ENCODE peak calls at places on chromosomes 7 and 10, in six cellular contexts. One of them, this sample, is unnamed.
A peak's percentile ranks its signal among the peaks of the same experiment; 100 is the strongest.

GRCh38 chr10:56622335-56622973 is 261.4 kb upstream of the ZWINT start:
- DNase-seq in transverse colon: no peak
- DNase-seq in stomach: no peak
- DNase-seq in effector memory CD4-positive, alpha-beta T cell: no peak
- DNase-seq in cardiac muscle cell: no peak
- DNase-seq in A549: no peak
- DNase-seq in this sample: no peak

GRCh38 chr10:61476529-61476928 is 23.3 kb upstream of the TMEM26 start:
- DNase-seq in cardiac muscle cell: no peak
- DNase-seq in transverse colon: no peak
- DNase-seq in effector memory CD4-positive, alpha-beta T cell: no peak
- DNase-seq in stomach: no peak
- DNase-seq in A549: no peak
- DNase-seq in this sample: no peak

GRCh38 chr10:71351628-71352319 is 32.7 kb downstream of the SLC29A3 start:
- DNase-seq in stomach: peak; percentile 79
- DNase-seq in cardiac muscle cell: no peak
- DNase-seq in effector memory CD4-positive, alpha-beta T cell: no peak
- DNase-seq in transverse colon: peak; percentile 66
- DNase-seq in A549: no peak
- DNase-seq in this sample: peak; percentile 65

GRCh38 chr7:117169907-117170306 is 153.0 kb downstream of the WNT2 start:
- DNase-seq in cardiac muscle cell: no peak
- DNase-seq in A549: no peak
- DNase-seq in transverse colon: no peak
- DNase-seq in effector memory CD4-positive, alpha-beta T cell: no peak
- DNase-seq in stomach: peak; percentile 34
- DNase-seq in this sample: no peak

GRCh38 chr7:116565981-116566380 is 41.1 kb downstream of the CAV1 start:
- DNase-seq in A549: no peak
- DNase-seq in transverse colon: no peak
- DNase-seq in cardiac muscle cell: no peak
- DNase-seq in stomach: no peak
- DNase-seq in effector memory CD4-positive, alpha-beta T cell: no peak
- DNase-seq in this sample: no peak

GRCh38 chr10:97726636-97727178 is 10.2 kb upstream of the ZFYVE27 start:
- DNase-seq in effector memory CD4-positive, alpha-beta T cell: no peak
- DNase-seq in transverse colon: peak; percentile 66
- DNase-seq in A549: no peak
- DNase-seq in cardiac muscle cell: no peak
- DNase-seq in stomach: no peak
- DNase-seq in this sample: peak; percentile 66

GRCh38 chr10:78692071-78692470 is 376.7 kb upstream of the ZMIZ1 start:
- DNase-seq in stomach: no peak
- DNase-seq in effector memory CD4-positive, alpha-beta T cell: no peak
- DNase-seq in A549: no peak
- DNase-seq in cardiac muscle cell: no peak
- DNase-seq in transverse colon: no peak
- DNase-seq in this sample: no peak

GRCh38 chr10:121710971-121711370 is 112.7 kb upstream of the FGFR2 start:
- DNase-seq in transverse colon: no peak
- DNase-seq in stomach: no peak
- DNase-seq in A549: no peak
- DNase-seq in cardiac muscle cell: no peak
- DNase-seq in effector memory CD4-positive, alpha-beta T cell: no peak
- DNase-seq in this sample: no peak

GRCh38 chr7:131480384-131481315 is 75.8 kb downstream of the PODXL start:
- DNase-seq in cardiac muscle cell: no peak
- DNase-seq in stomach: no peak
- DNase-seq in effector memory CD4-positive, alpha-beta T cell: no peak
- DNase-seq in transverse colon: no peak
- DNase-seq in A549: peak; percentile 62
- DNase-seq in this sample: no peak

GRCh38 chr10:101060951-101061813 is 607 bp upstream of the KAZALD1 start:
- DNase-seq in stomach: peak; percentile 97
- DNase-seq in cardiac muscle cell: peak; percentile 97
- DNase-seq in effector memory CD4-positive, alpha-beta T cell: no peak
- DNase-seq in A549: peak; percentile 93
- DNase-seq in transverse colon: peak; percentile 96
- DNase-seq in this sample: peak; percentile 98

GRCh38 chr7:130277763-130278643 is 11.3 kb downstream of the CPA2 start:
- DNase-seq in effector memory CD4-positive, alpha-beta T cell: no peak
- DNase-seq in stomach: peak; percentile 49
- DNase-seq in cardiac muscle cell: peak; percentile 74
- DNase-seq in transverse colon: peak; percentile 22
- DNase-seq in A549: peak; percentile 26
- DNase-seq in this sample: peak; percentile 43

GRCh38 chr10:110629680-110630191 is 14.4 kb upstream of the RBM20 start:
- DNase-seq in transverse colon: no peak
- DNase-seq in stomach: no peak
- DNase-seq in cardiac muscle cell: peak; percentile 70
- DNase-seq in effector memory CD4-positive, alpha-beta T cell: no peak
- DNase-seq in A549: no peak
- DNase-seq in this sample: peak; percentile 51

GRCh38 chr10:11655839-11656238 is 44.4 kb upstream of the USP6NL start:
- DNase-seq in transverse colon: no peak
- DNase-seq in cardiac muscle cell: no peak
- DNase-seq in effector memory CD4-positive, alpha-beta T cell: no peak
- DNase-seq in A549: no peak
- DNase-seq in stomach: no peak
- DNase-seq in this sample: no peak

GRCh38 chr10:91162495-91163268 is 57.8 kb upstream of the PCGF5 start:
- DNase-seq in effector memory CD4-positive, alpha-beta T cell: peak; percentile 69
- DNase-seq in A549: peak; percentile 43
- DNase-seq in stomach: peak; percentile 82
- DNase-seq in transverse colon: peak; percentile 79
- DNase-seq in cardiac muscle cell: peak; percentile 67
- DNase-seq in this sample: peak; percentile 85

GRCh38 chr10:122282909-122283308 is 11.8 kb downstream of the BTBD16 start:
- DNase-seq in cardiac muscle cell: no peak
- DNase-seq in transverse colon: no peak
- DNase-seq in A549: no peak
- DNase-seq in stomach: peak; percentile 8
- DNase-seq in effector memory CD4-positive, alpha-beta T cell: no peak
- DNase-seq in this sample: no peak

GRCh38 chr10:128096486-128097199 is 29.6 kb downstream of the MKI67 start:
- DNase-seq in cardiac muscle cell: no peak
- DNase-seq in A549: no peak
- DNase-seq in effector memory CD4-positive, alpha-beta T cell: no peak
- DNase-seq in stomach: no peak
- DNase-seq in transverse colon: no peak
- DNase-seq in this sample: no peak

GRCh38 chr7:6023974-6024435 is 7.2 kb upstream of the ANKRD61 start:
- DNase-seq in A549: no peak
- DNase-seq in cardiac muscle cell: no peak
- DNase-seq in transverse colon: no peak
- DNase-seq in effector memory CD4-positive, alpha-beta T cell: no peak
- DNase-seq in stomach: no peak
- DNase-seq in this sample: no peak

GRCh38 chr7:137081694-137082093 is 213.2 kb downstream of the CHRM2 start:
- DNase-seq in effector memory CD4-positive, alpha-beta T cell: no peak
- DNase-seq in A549: no peak
- DNase-seq in stomach: peak; percentile 36
- DNase-seq in cardiac muscle cell: peak; percentile 43
- DNase-seq in transverse colon: peak; percentile 37
- DNase-seq in this sample: no peak

GRCh38 chr7:94176694-94177200 is 172.6 kb upstream of the BET1 start:
- DNase-seq in effector memory CD4-positive, alpha-beta T cell: no peak
- DNase-seq in transverse colon: no peak
- DNase-seq in stomach: no peak
- DNase-seq in A549: no peak
- DNase-seq in cardiac muscle cell: no peak
- DNase-seq in this sample: no peak

GRCh38 chr7:123485187-123485586 is 49.2 kb downstream of the IQUB start:
- DNase-seq in cardiac muscle cell: no peak
- DNase-seq in transverse colon: no peak
- DNase-seq in stomach: no peak
- DNase-seq in A549: no peak
- DNase-seq in effector memory CD4-positive, alpha-beta T cell: no peak
- DNase-seq in this sample: no peak

DNA sequence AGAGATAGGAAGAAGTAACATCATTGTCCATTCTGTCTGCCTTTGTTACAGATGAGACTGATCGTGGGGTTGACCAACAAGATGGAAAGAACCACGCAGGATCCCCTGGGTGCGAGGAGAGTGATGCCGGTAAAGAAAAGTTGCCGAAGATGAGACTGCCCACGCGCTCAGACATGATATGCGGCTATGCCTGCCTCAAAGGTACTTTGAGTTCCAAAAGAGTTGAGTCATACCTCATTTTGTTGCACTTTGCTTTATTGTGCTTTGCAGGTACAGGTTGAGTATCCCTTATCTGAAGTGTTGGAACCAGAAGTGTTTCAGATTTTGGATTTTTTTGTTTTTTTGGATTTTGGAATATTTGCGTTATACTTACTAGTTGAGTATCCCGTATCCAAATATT is 12.2 kb upstream of the CLCN1 start:
- DNase-seq in stomach: no peak
- DNase-seq in effector memory CD4-positive, alpha-beta T cell: no peak
- DNase-seq in transverse colon: no peak
- DNase-seq in cardiac muscle cell: no peak
- DNase-seq in A549: no peak
- DNase-seq in this sample: no peak
- H3K4me3 ChIP-seq in stomach: no peak overlapping the region
- H3K4me3 ChIP-seq in effector memory CD4-positive, alpha-beta T cell: no peak overlapping the region
- H3K4me3 ChIP-seq in transverse colon: no peak overlapping the region
- H3K4me3 ChIP-seq in cardiac muscle cell: no peak overlapping the region
- H3K4me3 ChIP-seq in A549: no peak overlapping the region
- H3K4me3 ChIP-seq in this sample: no peak overlapping the region

GRCh38 chr10:113096111-113097045 is 146.3 kb downstream of the TCF7L2 start:
- DNase-seq in cardiac muscle cell: no peak
- DNase-seq in transverse colon: no peak
- DNase-seq in effector memory CD4-positive, alpha-beta T cell: no peak
- DNase-seq in stomach: no peak
- DNase-seq in A549: no peak
- DNase-seq in this sample: no peak
- H3K4me1 ChIP-seq in cardiac muscle cell: peaks cover 10% of the 10 kb centered on the region
- H3K4me1 ChIP-seq in transverse colon: peaks cover 42% of the 10 kb centered on the region
- H3K4me1 ChIP-seq in effector memory CD4-positive, alpha-beta T cell: no peaks in the 10 kb centered on the region
- H3K4me1 ChIP-seq in stomach: peaks cover 79% of the 10 kb centered on the region
- H3K4me1 ChIP-seq in A549: peaks cover 59% of the 10 kb centered on the region
- H3K4me1 ChIP-seq in this sample: peaks cover 31% of the 10 kb centered on the region

DNA sequence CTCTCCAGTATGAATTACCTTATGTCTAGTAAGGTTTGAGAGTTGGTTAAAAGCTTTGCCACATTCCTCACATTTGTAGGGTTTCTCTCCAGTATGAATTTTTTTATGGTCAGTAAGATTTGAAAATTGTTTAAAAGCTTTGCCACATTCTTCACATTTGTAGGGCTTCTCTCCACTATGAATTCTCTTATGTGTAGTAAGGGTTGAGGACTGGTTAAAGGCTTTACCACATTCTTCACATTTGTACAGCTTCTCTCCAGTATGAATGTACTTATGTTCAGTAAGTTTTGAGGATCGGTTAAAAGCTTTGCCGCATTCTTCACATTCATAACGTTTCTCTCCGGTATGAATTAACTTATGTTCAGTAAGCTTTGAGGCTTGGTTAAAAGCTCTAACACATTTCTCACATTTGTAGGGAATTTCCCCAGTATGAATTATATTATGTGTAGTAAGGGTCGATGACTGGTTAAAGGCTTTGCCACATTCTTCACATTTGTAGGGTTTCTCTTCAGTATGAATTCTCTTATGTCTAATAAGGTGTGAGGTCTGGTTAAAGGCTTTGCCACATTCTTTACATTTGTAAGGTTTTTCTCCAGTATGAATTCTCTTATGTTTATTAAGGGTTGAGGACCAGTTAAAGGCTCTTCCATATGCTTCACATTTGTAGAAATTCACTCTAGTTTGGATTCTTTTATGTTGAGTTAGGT is 12.2 kb downstream of the ZNF117 start:
- DNase-seq in cardiac muscle cell: no peak
- DNase-seq in A549: no peak
- DNase-seq in transverse colon: no peak
- DNase-seq in effector memory CD4-positive, alpha-beta T cell: no peak
- DNase-seq in stomach: no peak
- DNase-seq in this sample: no peak
- H3K9me3 ChIP-seq in cardiac muscle cell: peaks cover 4% of the 10 kb centered on the region
- H3K9me3 ChIP-seq in A549: peaks cover 65% of the 10 kb centered on the region
- H3K9me3 ChIP-seq in transverse colon: peaks cover 73% of the 10 kb centered on the region
- H3K9me3 ChIP-seq in effector memory CD4-positive, alpha-beta T cell: peaks cover 26% of the 10 kb centered on the region
- H3K9me3 ChIP-seq in stomach: peaks cover 23% of the 10 kb centered on the region
- H3K9me3 ChIP-seq in this sample: peaks cover 94% of the 10 kb centered on the region

GRCh38 chr10:13774303-13774893 is 187.6 kb downstream of the PRPF18 start:
- DNase-seq in transverse colon: no peak
- DNase-seq in stomach: no peak
- DNase-seq in effector memory CD4-positive, alpha-beta T cell: no peak
- DNase-seq in A549: no peak
- DNase-seq in cardiac muscle cell: no peak
- DNase-seq in this sample: no peak

GRCh38 chr10:13773043-13773442 is 186.3 kb downstream of the PRPF18 start:
- DNase-seq in A549: no peak
- DNase-seq in transverse colon: no peak
- DNase-seq in stomach: no peak
- DNase-seq in effector memory CD4-positive, alpha-beta T cell: no peak
- DNase-seq in cardiac muscle cell: no peak
- DNase-seq in this sample: no peak

GRCh38 chr10:13773496-13774170 is 186.9 kb downstream of the PRPF18 start:
- DNase-seq in cardiac muscle cell: no peak
- DNase-seq in effector memory CD4-positive, alpha-beta T cell: no peak
- DNase-seq in A549: no peak
- DNase-seq in stomach: no peak
- DNase-seq in transverse colon: no peak
- DNase-seq in this sample: no peak

GRCh38 chr10:13776861-13777301 is 190.1 kb downstream of the PRPF18 start:
- DNase-seq in cardiac muscle cell: no peak
- DNase-seq in effector memory CD4-positive, alpha-beta T cell: no peak
- DNase-seq in transverse colon: no peak
- DNase-seq in A549: no peak
- DNase-seq in stomach: no peak
- DNase-seq in this sample: no peak

DNA sequence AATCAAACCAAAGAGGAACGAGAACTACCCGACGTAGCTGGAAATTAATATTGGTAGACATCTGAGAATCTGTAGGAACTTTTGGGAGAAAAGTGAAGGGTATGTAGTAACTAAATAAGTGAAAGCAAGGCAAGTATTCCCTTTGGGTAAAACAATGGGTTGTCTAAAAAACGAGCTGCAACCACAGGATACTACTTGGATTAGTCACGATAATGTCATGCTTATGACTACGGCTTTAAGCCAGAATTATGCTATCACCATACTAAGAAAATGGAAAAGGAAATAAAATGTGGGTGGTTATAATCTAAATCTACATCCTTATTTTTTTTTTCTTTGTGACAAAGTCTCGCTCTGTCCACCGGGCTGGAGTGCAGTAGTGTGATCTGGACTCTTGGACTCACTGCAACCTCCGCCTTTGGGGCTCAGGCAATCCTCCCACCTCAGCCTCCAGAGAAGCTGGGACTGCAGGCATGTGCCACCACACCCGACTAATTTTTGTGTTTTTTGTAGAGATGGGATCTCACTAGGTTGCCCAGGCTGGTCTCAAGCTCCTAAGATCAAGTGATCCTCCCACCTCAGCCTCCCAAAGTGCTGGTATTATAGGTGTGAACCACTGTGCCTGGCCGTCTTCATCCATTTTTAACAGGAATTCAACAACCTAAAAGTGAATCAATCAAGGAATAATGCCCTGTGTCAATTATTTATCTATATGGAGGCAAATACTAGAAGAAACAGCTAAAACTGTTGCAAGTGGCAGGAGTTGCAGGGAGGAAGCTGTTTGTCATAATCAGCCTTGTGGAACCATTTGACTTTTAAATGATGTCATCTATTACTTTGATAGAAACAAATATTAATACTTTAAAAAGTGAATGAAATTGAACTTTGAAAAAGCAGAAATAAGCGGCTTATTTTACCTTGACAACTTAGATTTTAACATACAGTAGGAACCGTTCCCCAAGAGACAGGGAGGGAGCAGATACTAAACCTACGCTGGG is 189.3 kb downstream of the PRPF18 start:
- DNase-seq in A549: no peak
- DNase-seq in effector memory CD4-positive, alpha-beta T cell: no peak
- DNase-seq in transverse colon: no peak
- DNase-seq in cardiac muscle cell: no peak
- DNase-seq in stomach: no peak
- DNase-seq in this sample: no peak
- H3K4me3 ChIP-seq in A549: no peak overlapping the region
- H3K4me3 ChIP-seq in effector memory CD4-positive, alpha-beta T cell: no peak overlapping the region
- H3K4me3 ChIP-seq in transverse colon: no peak overlapping the region
- H3K4me3 ChIP-seq in cardiac muscle cell: no peak overlapping the region
- H3K4me3 ChIP-seq in stomach: no peak overlapping the region
- H3K4me3 ChIP-seq in this sample: no peak overlapping the region